ENCODE peak calls at places on chromosome 9, in seven cellular contexts. One of them, this sample, is unnamed.

GRCh38 chr9:136376457-136376856 is 3.0 kb upstream of the CARD9 start:
- DNase-seq in HCT116: no peak
- DNase-seq in K562: no peak
- DNase-seq in SK-N-SH: no peak
- DNase-seq in H1: no peak
- DNase-seq in HepG2: no peak
- DNase-seq in GM12878: no peak
- DNase-seq in this sample: no peak

GRCh38 chr9:105154723-105155191 is 89.7 kb upstream of the SLC44A1 start:
- DNase-seq in HCT116: no peak
- DNase-seq in K562: no peak
- DNase-seq in SK-N-SH: no peak
- DNase-seq in H1: no peak
- DNase-seq in HepG2: no peak
- DNase-seq in GM12878: no peak
- DNase-seq in this sample: no peak

GRCh38 chr9:13534006-13534405 is 254.5 kb upstream of the MPDZ start:
- DNase-seq in HCT116: no peak
- DNase-seq in K562: no peak
- DNase-seq in SK-N-SH: no peak
- DNase-seq in H1: no peak
- DNase-seq in HepG2: no peak
- DNase-seq in GM12878: no peak
- DNase-seq in this sample: no peak

GRCh38 chr9:76896035-76896434 is 9.9 kb downstream of the PRUNE2 start:
- DNase-seq in HCT116: no peak
- DNase-seq in K562: no peak
- DNase-seq in SK-N-SH: no peak
- DNase-seq in H1: no peak
- DNase-seq in HepG2: no peak
- DNase-seq in GM12878: no peak
- DNase-seq in this sample: no peak

GRCh38 chr9:109816490-109816889 is 36.5 kb downstream of the PALM2AKAP2 start:
- DNase-seq in HCT116: peak; percentile 26
- DNase-seq in K562: no peak
- DNase-seq in SK-N-SH: no peak
- DNase-seq in H1: no peak
- DNase-seq in HepG2: peak; percentile 86
- DNase-seq in GM12878: no peak
- DNase-seq in this sample: no peak

GRCh38 chr9:80233102-80233843 is 661.5 kb downstream of the TLE4 start:
- DNase-seq in HCT116: no peak
- DNase-seq in K562: no peak
- DNase-seq in SK-N-SH: peak; percentile 46
- DNase-seq in H1: no peak
- DNase-seq in HepG2: no peak
- DNase-seq in GM12878: no peak
- DNase-seq in this sample: no peak

GRCh38 chr9:112020680-112021596 is 124.3 kb downstream of the UGCG start:
- DNase-seq in HCT116: peak; percentile 19
- DNase-seq in K562: no peak
- DNase-seq in SK-N-SH: no peak
- DNase-seq in H1: no peak
- DNase-seq in HepG2: peak; percentile 13
- DNase-seq in GM12878: peak; percentile 80
- DNase-seq in this sample: no peak

GRCh38 chr9:19698960-19699359 is 89.9 kb downstream of the SLC24A2 start:
- DNase-seq in HCT116: no peak
- DNase-seq in K562: no peak
- DNase-seq in SK-N-SH: no peak
- DNase-seq in H1: no peak
- DNase-seq in HepG2: no peak
- DNase-seq in GM12878: no peak
- DNase-seq in this sample: no peak

GRCh38 chr9:33161589-33162132 is 5.5 kb downstream of the B4GALT1 start:
- DNase-seq in HCT116: peak; percentile 78
- DNase-seq in K562: no peak
- DNase-seq in SK-N-SH: no peak
- DNase-seq in H1: no peak
- DNase-seq in HepG2: no peak
- DNase-seq in GM12878: no peak
- DNase-seq in this sample: peak; percentile 89

GRCh38 chr9:137952976-137953666 is 75.5 kb downstream of the CACNA1B start:
- DNase-seq in HCT116: no peak
- DNase-seq in K562: no peak
- DNase-seq in SK-N-SH: no peak
- DNase-seq in H1: no peak
- DNase-seq in HepG2: no peak
- DNase-seq in GM12878: no peak
- DNase-seq in this sample: no peak

GRCh38 chr9:137034039-137034708 is 2.3 kb upstream of the FUT7 start:
- DNase-seq in HCT116: no peak
- DNase-seq in K562: no peak
- DNase-seq in SK-N-SH: peak; percentile 63
- DNase-seq in H1: no peak
- DNase-seq in HepG2: no peak
- DNase-seq in GM12878: no peak
- DNase-seq in this sample: peak; percentile 59

GRCh38 chr9:76255781-76256455 is 138.3 kb downstream of the RFK start:
- DNase-seq in HCT116: no peak
- DNase-seq in K562: no peak
- DNase-seq in SK-N-SH: no peak
- DNase-seq in H1: no peak
- DNase-seq in HepG2: no peak
- DNase-seq in GM12878: no peak
- DNase-seq in this sample: no peak

GRCh38 chr9:93128715-93129224 is 5.3 kb downstream of the NINJ1 start:
- DNase-seq in HCT116: no peak
- DNase-seq in K562: no peak
- DNase-seq in SK-N-SH: no peak
- DNase-seq in H1: no peak
- DNase-seq in HepG2: no peak
- DNase-seq in GM12878: no peak
- DNase-seq in this sample: no peak

GRCh38 chr9:37408933-37409710 is 13.4 kb upstream of the GRHPR start:
- DNase-seq in HCT116: no peak
- DNase-seq in K562: no peak
- DNase-seq in SK-N-SH: no peak
- DNase-seq in H1: no peak
- DNase-seq in HepG2: no peak
- DNase-seq in GM12878: peak; percentile 100
- DNase-seq in this sample: no peak

GRCh38 chr9:94941211-94941875 is 214.8 kb downstream of the AOPEP start:
- DNase-seq in HCT116: no peak
- DNase-seq in K562: no peak
- DNase-seq in SK-N-SH: no peak
- DNase-seq in H1: no peak
- DNase-seq in HepG2: peak; percentile 94
- DNase-seq in GM12878: no peak
- DNase-seq in this sample: no peak

GRCh38 chr9:81047280-81047679 is 642.1 kb downstream of the TLE1 start:
- DNase-seq in HCT116: no peak
- DNase-seq in K562: no peak
- DNase-seq in SK-N-SH: no peak
- DNase-seq in H1: no peak
- DNase-seq in HepG2: no peak
- DNase-seq in GM12878: no peak
- DNase-seq in this sample: no peak

GRCh38 chr9:36961568-36962360 is 72.3 kb downstream of the PAX5 start:
- DNase-seq in HCT116: no peak
- DNase-seq in K562: no peak
- DNase-seq in SK-N-SH: no peak
- DNase-seq in H1: peak; percentile 43
- DNase-seq in HepG2: no peak
- DNase-seq in GM12878: no peak
- DNase-seq in this sample: no peak

GRCh38 chr9:109781541-109782197 is 1.7 kb downstream of the PALM2AKAP2 start:
- DNase-seq in HCT116: no peak
- DNase-seq in K562: no peak
- DNase-seq in SK-N-SH: no peak
- DNase-seq in H1: no peak
- DNase-seq in HepG2: no peak
- DNase-seq in GM12878: no peak
- DNase-seq in this sample: peak; percentile 22

GRCh38 chr9:8760000-8760767 is 960.6 kb upstream of the DMAC1 start:
- DNase-seq in HCT116: no peak
- DNase-seq in K562: no peak
- DNase-seq in SK-N-SH: no peak
- DNase-seq in H1: no peak
- DNase-seq in HepG2: no peak
- DNase-seq in GM12878: no peak
- DNase-seq in this sample: no peak

GRCh38 chr9:120018550-120018949 is 561.4 kb downstream of the CDK5RAP2 start:
- DNase-seq in HCT116: no peak
- DNase-seq in K562: no peak
- DNase-seq in SK-N-SH: no peak
- DNase-seq in H1: no peak
- DNase-seq in HepG2: no peak
- DNase-seq in GM12878: no peak
- DNase-seq in this sample: no peak

GRCh38 chr9:121278535-121279169 is 10.7 kb downstream of the GSN start:
- DNase-seq in HCT116: peak; percentile 59
- DNase-seq in K562: peak; percentile 64
- DNase-seq in SK-N-SH: peak; percentile 59
- DNase-seq in H1: no peak
- DNase-seq in HepG2: no peak
- DNase-seq in GM12878: peak; percentile 11
- DNase-seq in this sample: peak; percentile 35

GRCh38 chr9:132242621-132243155 is 80.8 kb downstream of the NTNG2 start:
- DNase-seq in HCT116: no peak
- DNase-seq in K562: no peak
- DNase-seq in SK-N-SH: no peak
- DNase-seq in H1: peak; percentile 63
- DNase-seq in HepG2: no peak
- DNase-seq in GM12878: no peak
- DNase-seq in this sample: no peak

DNA sequence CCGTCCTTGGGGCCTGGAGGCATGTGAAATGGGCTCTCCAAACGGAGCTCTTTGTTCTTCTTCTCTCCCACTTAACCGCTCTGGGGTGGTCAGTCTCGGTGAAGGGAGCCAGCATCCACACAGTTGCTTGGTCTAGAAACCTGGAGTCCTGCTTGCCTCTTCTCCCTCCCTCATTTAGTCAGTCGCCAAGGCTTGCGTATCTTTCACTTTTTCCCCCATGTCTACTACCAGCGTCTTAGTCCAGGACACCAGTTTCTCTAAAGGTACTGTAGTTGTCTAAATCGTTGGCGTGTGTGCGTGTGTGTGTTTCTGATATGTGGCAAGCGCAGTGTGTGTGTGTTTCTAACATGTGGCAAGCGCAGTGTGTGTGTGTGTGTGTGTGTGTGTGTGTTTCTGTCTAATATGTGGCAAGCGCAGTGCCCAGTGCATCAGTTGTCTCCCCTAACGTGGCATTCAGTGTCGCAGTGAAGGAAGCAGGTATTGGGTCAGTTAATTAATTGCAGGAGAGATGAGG is 638 bp downstream of the ATP6V1G1 start:
- DNase-seq in HCT116: no peak
- DNase-seq in K562: no peak
- DNase-seq in SK-N-SH: no peak
- DNase-seq in H1: no peak
- DNase-seq in HepG2: no peak
- DNase-seq in GM12878: no peak
- DNase-seq in this sample: peak; percentile 33
- TF ChIP-seq JUND in HCT116: no peak
- TF ChIP-seq JUND in K562: no peak
- TF ChIP-seq JUND in SK-N-SH: no peak
- TF ChIP-seq JUND in H1: no peak
- TF ChIP-seq JUND in HepG2: no peak
- TF ChIP-seq JUND in GM12878: no peak
- TF ChIP-seq JUND in this sample: no peak

GRCh38 chr9:113536483-113537226 is 73.1 kb downstream of the RGS3 start:
- DNase-seq in HCT116: no peak
- DNase-seq in K562: no peak
- DNase-seq in SK-N-SH: peak; percentile 33
- DNase-seq in H1: no peak
- DNase-seq in HepG2: no peak
- DNase-seq in GM12878: no peak
- DNase-seq in this sample: no peak
- TF ChIP-seq JUND in HCT116: no peak
- TF ChIP-seq JUND in K562: peak; percentile 19
- TF ChIP-seq JUND in SK-N-SH: no peak
- TF ChIP-seq JUND in H1: peak; percentile 34
- TF ChIP-seq JUND in HepG2: no peak
- TF ChIP-seq JUND in GM12878: no peak
- TF ChIP-seq JUND in this sample: no peak

GRCh38 chr9:134066546-134066922 is 1.3 kb downstream of the BRD3 start:
- DNase-seq in HCT116: no peak
- DNase-seq in K562: peak; percentile 46
- DNase-seq in SK-N-SH: peak; percentile 51
- DNase-seq in H1: no peak
- DNase-seq in HepG2: no peak
- DNase-seq in GM12878: no peak
- DNase-seq in this sample: no peak

GRCh38 chr9:134068742-134069535 is 1.1 kb upstream of the BRD3 start:
- DNase-seq in HCT116: no peak
- DNase-seq in K562: no peak
- DNase-seq in SK-N-SH: no peak
- DNase-seq in H1: no peak
- DNase-seq in HepG2: no peak
- DNase-seq in GM12878: no peak
- DNase-seq in this sample: peak; percentile 56

GRCh38 chr9:134067904-134068741 is at the start of gene BRD3:
- DNase-seq in HCT116: peak; percentile 71
- DNase-seq in K562: peak; percentile 93
- DNase-seq in SK-N-SH: peak; percentile 98
- DNase-seq in H1: peak; percentile 87
- DNase-seq in HepG2: peak; percentile 71
- DNase-seq in GM12878: peak; percentile 17
- DNase-seq in this sample: peak; percentile 99

GRCh38 chr9:134065720-134066419 is 2.0 kb downstream of the BRD3 start:
- DNase-seq in HCT116: no peak
- DNase-seq in K562: peak; percentile 51
- DNase-seq in SK-N-SH: peak; percentile 76
- DNase-seq in H1: no peak
- DNase-seq in HepG2: peak; percentile 81
- DNase-seq in GM12878: peak; percentile 53
- DNase-seq in this sample: peak; percentile 93

GRCh38 chr9:134066923-134067851 is 639 bp downstream of the BRD3 start:
- DNase-seq in HCT116: no peak
- DNase-seq in K562: peak; percentile 53
- DNase-seq in SK-N-SH: peak; percentile 81
- DNase-seq in H1: no peak
- DNase-seq in HepG2: no peak
- DNase-seq in GM12878: no peak
- DNase-seq in this sample: peak; percentile 36
- TF ChIP-seq JUND in HCT116: no peak
- TF ChIP-seq JUND in K562: no peak
- TF ChIP-seq JUND in SK-N-SH: no peak
- TF ChIP-seq JUND in H1: no peak
- TF ChIP-seq JUND in HepG2: no peak
- TF ChIP-seq JUND in GM12878: no peak
- TF ChIP-seq JUND in this sample: no peak

DNA sequence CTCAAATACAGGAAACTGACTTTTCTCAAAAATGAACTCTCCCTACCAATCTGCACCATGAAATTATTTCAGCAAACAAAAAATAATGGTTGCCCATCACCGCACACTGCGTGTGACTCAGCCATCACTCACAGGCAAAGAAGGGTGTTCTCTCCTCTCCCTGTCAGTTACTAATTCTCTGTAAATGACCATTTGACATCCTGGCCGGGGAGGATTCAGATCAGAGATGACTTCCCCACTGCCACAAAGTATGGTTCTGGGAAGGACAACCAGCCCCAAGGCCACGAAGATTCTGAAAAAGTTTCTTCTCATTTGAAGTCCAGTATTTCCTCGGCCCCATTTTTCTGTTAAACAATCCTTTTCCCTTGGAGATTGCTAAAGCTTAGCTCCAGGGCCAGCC is 199.4 kb downstream of the AUH start:
- DNase-seq in HCT116: no peak
- DNase-seq in K562: peak; percentile 19
- DNase-seq in SK-N-SH: no peak
- DNase-seq in H1: no peak
- DNase-seq in HepG2: no peak
- DNase-seq in GM12878: no peak
- DNase-seq in this sample: no peak
- TF ChIP-seq JUND in HCT116: peak; percentile 42
- TF ChIP-seq JUND in K562: no peak
- TF ChIP-seq JUND in SK-N-SH: no peak
- TF ChIP-seq JUND in H1: no peak
- TF ChIP-seq JUND in HepG2: no peak
- TF ChIP-seq JUND in GM12878: no peak
- TF ChIP-seq JUND in this sample: no peak